ENCODE peak calls at places on chromosomes 4 and X, in six cellular contexts. U is spleen, N is HCT116, Q is sigmoid colon, R is GM12891, O is transverse colon. S is an unnamed sample.
A peak's percentile ranks its signal among the peaks of the same experiment; 100 is the strongest.

GRCh38 chr4:10529256-10529890 is 72.1 kb upstream of the ZNF518B start:
- DNase-seq in O (no peak), N (peak; percentile 60), R (no peak), U (no peak), Q (no peak), S (no peak)

GRCh38 chr4:83009529-83009928 is 1.1 kb downstream of the LIN54 start:
- DNase-seq in O (no peak), R (no peak), U (no peak), Q (no peak), N (no peak), S (no peak)

GRCh38 chr4:82797048-82797590 is 1.5 kb downstream of the SCD5 start:
- DNase-seq in R (no peak), U (no peak), Q (no peak), N (no peak), O (no peak), S (no peak)

GRCh38 chrX:39516399-39516798 is 581.4 kb downstream of the BCOR start:
- DNase-seq in U (no peak), R (no peak), N (no peak), Q (no peak), O (no peak), S (no peak)

GRCh38 chrX:10450959-10451355 is 169.4 kb downstream of the MID1 start:
- DNase-seq in U (no peak), O (no peak), N (no peak), Q (no peak), R (no peak), S (no peak)

GRCh38 chrX:8988456-8988855 is 45.5 kb downstream of the FAM9B start:
- DNase-seq in N (no peak), Q (no peak), U (peak; percentile 60), R (no peak), O (no peak), S (no peak)

GRCh38 chrX:119503484-119503861 is 35.2 kb downstream of the SLC25A5 start:
- DNase-seq in O (peak; percentile 47), U (no peak), Q (peak; percentile 56), N (no peak), R (no peak), S (peak; percentile 53)

GRCh38 chrX:112011376-112011775 is 71.2 kb downstream of the TRPC5 start:
- DNase-seq in R (no peak), U (no peak), Q (no peak), N (no peak), O (no peak), S (no peak)

GRCh38 chrX:13646154-13646549 is 6.8 kb upstream of the TCEANC start:
- DNase-seq in O (peak; percentile 66), N (peak; percentile 24), R (no peak), Q (peak; percentile 73), U (no peak), S (peak; percentile 71)

GRCh38 chr4:177118596-177118995 is 191.1 kb upstream of the NEIL3 start:
- DNase-seq in R (no peak), U (no peak), N (no peak), O (no peak), Q (peak; percentile 81), S (no peak)

GRCh38 chrX:37314526-37314925 is 34.6 kb upstream of the PRRG1 start:
- DNase-seq in Q (no peak), U (no peak), O (no peak), R (no peak), N (no peak), S (no peak)

GRCh38 chr4:67575889-67576329 is 17.4 kb downstream of the STAP1 start:
- DNase-seq in O (no peak), U (no peak), N (no peak), R (no peak), Q (no peak), S (no peak)

GRCh38 chr4:89482248-89482647 is 174.6 kb upstream of the GPRIN3 start:
- DNase-seq in N (peak; percentile 68), U (no peak), Q (no peak), R (no peak), O (no peak), S (no peak)

GRCh38 chr4:83855044-83855443 is 319.1 kb downstream of the GPAT3 start:
- DNase-seq in O (no peak), R (no peak), U (no peak), Q (no peak), N (peak; percentile 83), S (no peak)

GRCh38 chr4:6987566-6987920 is 55.6 kb upstream of the TADA2B start:
- DNase-seq in N (no peak), Q (no peak), U (no peak), R (no peak), O (no peak), S (no peak)

GRCh38 chr4:144782345-144782744 is 136.4 kb downstream of the HHIP start:
- DNase-seq in O (no peak), R (no peak), Q (no peak), N (no peak), U (no peak), S (no peak)

GRCh38 chrX:40189018-40189417 is 91.3 kb upstream of the BCOR start:
- DNase-seq in R (no peak), Q (no peak), N (no peak), O (no peak), U (no peak), S (no peak)

GRCh38 chr4:25563071-25563564 is 92.5 kb upstream of the SLC34A2 start:
- DNase-seq in N (no peak), R (no peak), O (no peak), Q (no peak), U (no peak), S (no peak)

GRCh38 chrX:95318882-95319281 is 1365.8 kb upstream of the DIAPH2 start:
- DNase-seq in O (no peak), U (no peak), N (no peak), Q (no peak), R (no peak), S (no peak)

GRCh38 chrX:3697220-3697684 is 16.2 kb downstream of the PRKX start:
- DNase-seq in N (no peak), U (no peak), Q (no peak), O (no peak), R (no peak), S (no peak)

GRCh38 chrX:3697701-3698279 is 15.7 kb downstream of the PRKX start:
- DNase-seq in Q (peak; percentile 67), R (no peak), O (no peak), N (no peak), U (no peak), S (no peak)

DNA sequence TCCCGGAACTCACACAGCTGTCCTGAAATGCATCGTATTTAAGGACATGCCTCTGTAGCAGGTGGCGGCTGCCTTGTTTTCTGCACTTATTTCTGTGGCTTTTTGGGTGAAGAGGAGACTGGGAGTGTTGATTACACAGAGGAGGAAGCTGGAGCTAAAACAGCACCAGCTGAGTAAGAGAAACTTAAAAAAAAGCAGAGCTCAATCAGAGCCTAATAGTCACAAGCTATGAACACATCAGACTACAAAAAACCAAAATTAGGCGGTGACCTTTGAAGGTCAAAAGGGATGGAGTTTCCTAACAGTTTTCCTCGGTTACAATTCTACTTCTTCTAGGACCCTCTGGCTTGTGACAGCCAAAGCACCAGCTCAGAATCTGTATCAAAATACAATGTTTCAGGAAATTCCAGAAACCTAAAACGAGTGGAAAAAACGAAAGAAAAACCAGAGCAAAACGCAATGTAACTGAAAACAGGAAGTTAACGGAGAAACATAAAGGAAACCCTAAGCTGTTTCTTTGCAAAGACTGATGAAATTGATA is 13.5 kb downstream of the PRKX start:
- DNase-seq in U (no peak), N (no peak), Q (peak; percentile 54), O (no peak), R (no peak), S (no peak)
- TF ChIP-seq POLR2AphosphoS5 in U (no peak), N (no peak), Q (no peak), O (no peak), R (no peak), S (no peak)

GRCh38 chr4:103097112-103097511 is 2.5 kb downstream of the BDH2 start:
- DNase-seq in R (no peak), N (no peak), O (no peak), U (no peak), Q (no peak), S (no peak)

GRCh38 chr4:103098331-103098730 is 1.3 kb downstream of the BDH2 start:
- DNase-seq in N (no peak), U (no peak), Q (no peak), O (no peak), R (no peak), S (no peak)

GRCh38 chr4:103100691-103101090 is 1.1 kb upstream of the BDH2 start:
- DNase-seq in U (no peak), O (no peak), N (no peak), R (no peak), Q (no peak), S (no peak)

GRCh38 chr4:103098746-103099421 is 750 bp downstream of the BDH2 start:
- DNase-seq in N (no peak), O (no peak), R (no peak), Q (no peak), U (no peak), S (no peak)

GRCh38 chr4:103099691-103100392 is at the start of gene BDH2:
- DNase-seq in Q (peak; percentile 81), U (no peak), R (peak; percentile 43), O (peak; percentile 48), N (peak; percentile 79), S (peak; percentile 39)
- TF ChIP-seq POLR2AphosphoS5 in Q (peak; percentile 69), U (no peak), R (no peak), O (peak; percentile 71), N (peak; percentile 25), S (peak; percentile 62)

DNA sequence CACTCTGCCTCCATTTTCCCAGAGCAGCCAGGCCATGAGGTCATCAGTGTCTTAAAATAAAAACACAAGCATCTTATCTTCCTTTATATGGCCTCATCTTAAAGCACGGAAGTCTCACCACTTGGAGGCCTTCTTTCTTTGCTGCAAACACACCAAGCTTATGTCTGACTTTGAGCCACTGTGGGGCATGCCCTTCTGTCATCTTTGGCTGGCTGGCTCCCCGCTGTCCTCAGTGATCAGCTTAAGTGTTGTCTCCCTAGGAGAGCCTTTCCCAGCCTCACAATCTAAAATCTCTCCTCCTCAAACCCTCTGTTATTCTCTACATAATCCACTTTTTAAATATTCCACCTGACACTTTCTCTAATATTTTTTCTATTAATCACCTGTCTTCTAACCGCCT is 191.6 kb upstream of the TTC29 start:
- DNase-seq in U (no peak), O (no peak), N (no peak), R (no peak), Q (no peak), S (no peak)
- TF ChIP-seq POLR2AphosphoS5 in U (no peak), O (no peak), N (no peak), R (no peak), Q (no peak), S (no peak)

GRCh38 chr4:186693159-186693815 is 30.4 kb downstream of the FAT1 start:
- DNase-seq in N (peak; percentile 33), R (no peak), Q (peak; percentile 81), O (peak; percentile 69), U (no peak), S (peak; percentile 76)
- TF ChIP-seq POLR2AphosphoS5 in N (peak; percentile 14), R (no peak), Q (no peak), O (peak; percentile 9), U (no peak), S (no peak)

GRCh38 chrX:77910108-77910840 is at the start of gene ATP7A:
- DNase-seq in N (peak; percentile 54), O (peak; percentile 91), U (peak; percentile 97), Q (peak; percentile 94), R (peak; percentile 62), S (peak; percentile 88)
- TF ChIP-seq POLR2AphosphoS5 in N (peak; percentile 40), O (peak; percentile 82), U (peak; percentile 89), Q (peak; percentile 72), R (no peak), S (peak; percentile 73)

GRCh38 chr4:48623182-48623780 is 133.2 kb downstream of the ZAR1 start:
- DNase-seq in U (no peak), R (no peak), O (no peak), Q (no peak), N (no peak), S (no peak)
- TF ChIP-seq POLR2AphosphoS5 in U (no peak), R (no peak), O (no peak), Q (no peak), N (no peak), S (no peak)

S was measured in stomach.